ENCODE peak calls at places on chromosomes 6 and 20, in six cellular contexts. One of them, this sample, is unnamed.
A peak's percentile ranks its signal among the peaks of the same experiment; 100 is the strongest.

GRCh38 chr20:24721891-24722530 is 227.1 kb upstream of the CST7 start:
- DNase-seq in AG10803: no peak
- DNase-seq in tibial nerve: no peak
- DNase-seq in cardiac fibroblast: no peak
- DNase-seq in lower lobe of right lung: no peak
- DNase-seq in fibroblast of pulmonary artery: no peak
- DNase-seq in this sample: no peak

GRCh38 chr6:137033828-137034227 is 10.9 kb downstream of the IL20RA start:
- DNase-seq in AG10803: peak; percentile 9
- DNase-seq in tibial nerve: no peak
- DNase-seq in cardiac fibroblast: peak; percentile 2
- DNase-seq in lower lobe of right lung: no peak
- DNase-seq in fibroblast of pulmonary artery: no peak
- DNase-seq in this sample: no peak

GRCh38 chr6:141208101-141208500 is 924.6 kb upstream of the GJE1 start:
- DNase-seq in AG10803: no peak
- DNase-seq in tibial nerve: no peak
- DNase-seq in cardiac fibroblast: no peak
- DNase-seq in lower lobe of right lung: no peak
- DNase-seq in fibroblast of pulmonary artery: no peak
- DNase-seq in this sample: no peak

GRCh38 chr6:149342525-149342924 is 25.0 kb downstream of the TAB2 start:
- DNase-seq in AG10803: no peak
- DNase-seq in tibial nerve: no peak
- DNase-seq in cardiac fibroblast: no peak
- DNase-seq in lower lobe of right lung: no peak
- DNase-seq in fibroblast of pulmonary artery: no peak
- DNase-seq in this sample: no peak

GRCh38 chr6:36780517-36781210 is 58.6 kb downstream of the CPNE5 start:
- DNase-seq in AG10803: no peak
- DNase-seq in tibial nerve: no peak
- DNase-seq in cardiac fibroblast: no peak
- DNase-seq in lower lobe of right lung: peak; percentile 60
- DNase-seq in fibroblast of pulmonary artery: no peak
- DNase-seq in this sample: no peak

GRCh38 chr20:50379049-50379990 is 130.9 kb upstream of the PTPN1 start:
- DNase-seq in AG10803: peak; percentile 95
- DNase-seq in tibial nerve: peak; percentile 95
- DNase-seq in cardiac fibroblast: peak; percentile 91
- DNase-seq in lower lobe of right lung: peak; percentile 92
- DNase-seq in fibroblast of pulmonary artery: peak; percentile 97
- DNase-seq in this sample: peak; percentile 68

GRCh38 chr20:57794600-57795346 is 85.0 kb upstream of the PMEPA1 start:
- DNase-seq in AG10803: peak; percentile 38
- DNase-seq in tibial nerve: no peak
- DNase-seq in cardiac fibroblast: no peak
- DNase-seq in lower lobe of right lung: no peak
- DNase-seq in fibroblast of pulmonary artery: no peak
- DNase-seq in this sample: no peak

GRCh38 chr6:43803055-43803782 is 33.2 kb downstream of the VEGFA start:
- DNase-seq in AG10803: peak; percentile 61
- DNase-seq in tibial nerve: no peak
- DNase-seq in cardiac fibroblast: peak; percentile 33
- DNase-seq in lower lobe of right lung: no peak
- DNase-seq in fibroblast of pulmonary artery: peak; percentile 52
- DNase-seq in this sample: no peak

GRCh38 chr6:12594541-12594893 is 122.0 kb upstream of the PHACTR1 start:
- DNase-seq in AG10803: no peak
- DNase-seq in tibial nerve: no peak
- DNase-seq in cardiac fibroblast: no peak
- DNase-seq in lower lobe of right lung: no peak
- DNase-seq in fibroblast of pulmonary artery: no peak
- DNase-seq in this sample: no peak

GRCh38 chr6:43972915-43973304 is 154.3 kb downstream of the MRPL14 start:
- DNase-seq in AG10803: peak; percentile 93
- DNase-seq in tibial nerve: peak; percentile 37
- DNase-seq in cardiac fibroblast: peak; percentile 83
- DNase-seq in lower lobe of right lung: peak; percentile 79
- DNase-seq in fibroblast of pulmonary artery: peak; percentile 95
- DNase-seq in this sample: no peak

GRCh38 chr20:22805219-22805618 is 220.8 kb upstream of the FOXA2 start:
- DNase-seq in AG10803: peak; percentile 67
- DNase-seq in tibial nerve: no peak
- DNase-seq in cardiac fibroblast: peak; percentile 91
- DNase-seq in lower lobe of right lung: no peak
- DNase-seq in fibroblast of pulmonary artery: peak; percentile 95
- DNase-seq in this sample: peak; percentile 55

GRCh38 chr20:8932192-8933150 is 136.4 kb upstream of the PLCB4 start:
- DNase-seq in AG10803: peak; percentile 91
- DNase-seq in tibial nerve: no peak
- DNase-seq in cardiac fibroblast: peak; percentile 46
- DNase-seq in lower lobe of right lung: no peak
- DNase-seq in fibroblast of pulmonary artery: peak; percentile 2
- DNase-seq in this sample: peak; percentile 61

GRCh38 chr20:25148181-25148981 is 47.1 kb upstream of the ENTPD6 start:
- DNase-seq in AG10803: peak; percentile 33
- DNase-seq in tibial nerve: peak; percentile 51
- DNase-seq in cardiac fibroblast: peak; percentile 40
- DNase-seq in lower lobe of right lung: peak; percentile 69
- DNase-seq in fibroblast of pulmonary artery: peak; percentile 61
- DNase-seq in this sample: peak; percentile 18

GRCh38 chr6:156154896-156155295 is 622.3 kb upstream of the ARID1B start:
- DNase-seq in AG10803: no peak
- DNase-seq in tibial nerve: no peak
- DNase-seq in cardiac fibroblast: peak; percentile 8
- DNase-seq in lower lobe of right lung: no peak
- DNase-seq in fibroblast of pulmonary artery: peak; percentile 17
- DNase-seq in this sample: peak; percentile 2

DNA sequence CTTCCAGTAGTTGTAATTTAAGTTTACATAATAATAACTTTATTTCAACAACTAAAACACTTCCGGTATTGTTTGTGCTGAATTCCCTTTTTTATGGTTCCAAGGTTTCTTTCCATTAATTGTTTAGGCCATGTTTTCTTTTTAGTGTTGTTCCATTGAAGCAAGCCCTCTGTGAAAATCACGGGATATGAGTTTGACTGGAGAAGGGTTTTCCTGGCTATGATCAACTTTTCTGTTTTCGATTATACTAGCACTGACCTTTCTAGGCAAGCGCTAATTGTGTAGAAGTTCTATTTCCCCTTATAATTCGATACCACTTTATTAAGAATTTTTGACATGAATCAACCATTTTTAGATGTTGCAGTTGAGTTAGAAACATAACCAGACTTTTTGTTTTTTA is 2.4 kb downstream of the LAMA2 start:
- DNase-seq in AG10803: no peak
- DNase-seq in tibial nerve: no peak
- DNase-seq in cardiac fibroblast: peak; percentile 33
- DNase-seq in lower lobe of right lung: no peak
- DNase-seq in fibroblast of pulmonary artery: no peak
- DNase-seq in this sample: no peak
- H3K4me3 ChIP-seq in AG10803: peak overlapping the region; percentile 8
- H3K4me3 ChIP-seq in tibial nerve: peak overlapping the region; percentile 75
- H3K4me3 ChIP-seq in cardiac fibroblast: peak overlapping the region; percentile 73
- H3K4me3 ChIP-seq in lower lobe of right lung: peak overlapping the region; percentile 50
- H3K4me3 ChIP-seq in fibroblast of pulmonary artery: peak overlapping the region; percentile 75
- H3K4me3 ChIP-seq in this sample: no peak overlapping the region

GRCh38 chr6:84348801-84349200 is 121.4 kb upstream of the CEP162 start:
- DNase-seq in AG10803: no peak
- DNase-seq in tibial nerve: no peak
- DNase-seq in cardiac fibroblast: no peak
- DNase-seq in lower lobe of right lung: no peak
- DNase-seq in fibroblast of pulmonary artery: no peak
- DNase-seq in this sample: no peak
- TF ChIP-seq CTCF in AG10803: no peak
- TF ChIP-seq CTCF in tibial nerve: no peak
- TF ChIP-seq CTCF in cardiac fibroblast: no peak
- TF ChIP-seq CTCF in lower lobe of right lung: no peak
- TF ChIP-seq CTCF in fibroblast of pulmonary artery: no peak
- TF ChIP-seq CTCF in this sample: no peak

DNA sequence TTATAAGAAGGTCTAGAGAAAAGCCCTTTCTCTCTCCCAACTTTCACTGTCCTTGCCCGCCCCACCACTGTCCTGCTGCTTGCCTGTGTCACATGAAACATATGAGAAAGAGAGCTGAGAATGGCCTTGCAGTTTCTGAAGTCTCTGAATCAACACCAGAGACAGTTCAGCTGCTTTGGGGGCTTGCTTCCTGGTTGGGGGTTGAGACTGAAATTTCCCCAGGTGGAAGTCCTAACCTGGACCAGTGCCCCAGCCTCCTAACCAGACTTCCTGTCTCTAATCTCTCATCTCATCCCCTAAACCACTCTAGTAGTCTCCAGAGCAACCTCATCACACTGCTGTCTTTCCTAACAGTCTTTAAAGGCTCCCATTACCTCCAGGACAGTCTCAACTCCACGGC is 10.7 kb downstream of the TRAM2 start:
- DNase-seq in AG10803: no peak
- DNase-seq in tibial nerve: no peak
- DNase-seq in cardiac fibroblast: no peak
- DNase-seq in lower lobe of right lung: no peak
- DNase-seq in fibroblast of pulmonary artery: no peak
- DNase-seq in this sample: no peak
- H3K4me3 ChIP-seq in AG10803: no peak overlapping the region
- H3K4me3 ChIP-seq in tibial nerve: no peak overlapping the region
- H3K4me3 ChIP-seq in cardiac fibroblast: no peak overlapping the region
- H3K4me3 ChIP-seq in lower lobe of right lung: no peak overlapping the region
- H3K4me3 ChIP-seq in fibroblast of pulmonary artery: no peak overlapping the region
- H3K4me3 ChIP-seq in this sample: no peak overlapping the region

GRCh38 chr20:36969050-36969449 is 17.5 kb upstream of the SAMHD1 start:
- DNase-seq in AG10803: no peak
- DNase-seq in tibial nerve: no peak
- DNase-seq in cardiac fibroblast: no peak
- DNase-seq in lower lobe of right lung: no peak
- DNase-seq in fibroblast of pulmonary artery: no peak
- DNase-seq in this sample: no peak

GRCh38 chr20:36971103-36971502 is 19.6 kb upstream of the SAMHD1 start:
- DNase-seq in AG10803: no peak
- DNase-seq in tibial nerve: no peak
- DNase-seq in cardiac fibroblast: no peak
- DNase-seq in lower lobe of right lung: no peak
- DNase-seq in fibroblast of pulmonary artery: no peak
- DNase-seq in this sample: no peak

GRCh38 chr20:36974660-36975059 is 23.2 kb upstream of the SAMHD1 start:
- DNase-seq in AG10803: no peak
- DNase-seq in tibial nerve: no peak
- DNase-seq in cardiac fibroblast: no peak
- DNase-seq in lower lobe of right lung: no peak
- DNase-seq in fibroblast of pulmonary artery: no peak
- DNase-seq in this sample: no peak

GRCh38 chr20:36967636-36968035 is 16.1 kb upstream of the SAMHD1 start:
- DNase-seq in AG10803: no peak
- DNase-seq in tibial nerve: no peak
- DNase-seq in cardiac fibroblast: no peak
- DNase-seq in lower lobe of right lung: no peak
- DNase-seq in fibroblast of pulmonary artery: no peak
- DNase-seq in this sample: no peak

DNA sequence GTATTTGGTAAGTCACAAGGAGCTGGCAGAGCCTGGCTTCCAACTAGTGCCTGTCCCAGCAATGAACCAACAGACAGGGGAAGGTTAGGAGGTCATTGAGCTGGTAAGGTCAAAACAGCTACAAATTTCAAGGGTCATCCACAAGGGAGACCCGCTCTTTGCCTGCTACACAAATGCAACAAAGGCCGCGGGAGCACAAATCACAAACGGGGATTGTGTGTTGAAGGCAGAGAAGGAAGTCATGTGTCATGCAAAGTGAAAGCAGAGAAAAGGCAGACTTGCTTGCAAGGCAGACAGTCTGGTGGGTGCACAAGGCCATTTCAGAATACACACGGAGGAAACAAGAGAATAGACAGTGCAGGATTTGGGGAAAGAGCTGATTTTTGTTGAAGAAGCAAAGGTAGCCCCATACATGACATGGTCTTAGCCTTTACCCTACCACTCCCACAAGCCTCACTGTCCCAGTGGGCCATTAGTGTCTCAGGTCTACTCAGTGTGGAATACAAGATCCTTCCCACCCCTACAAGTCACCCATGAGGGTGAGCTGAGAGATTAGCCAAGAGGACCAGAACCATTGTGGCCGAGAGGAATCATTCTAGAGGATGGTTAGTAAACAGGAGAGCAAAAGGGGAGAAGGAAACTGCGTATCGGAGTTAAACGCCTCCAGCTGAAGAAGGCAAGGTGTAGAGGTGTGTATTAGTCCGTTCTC is 18.1 kb upstream of the SAMHD1 start:
- DNase-seq in AG10803: no peak
- DNase-seq in tibial nerve: no peak
- DNase-seq in cardiac fibroblast: no peak
- DNase-seq in lower lobe of right lung: no peak
- DNase-seq in fibroblast of pulmonary artery: no peak
- DNase-seq in this sample: no peak
- TF ChIP-seq CTCF in AG10803: no peak
- TF ChIP-seq CTCF in tibial nerve: no peak
- TF ChIP-seq CTCF in cardiac fibroblast: no peak
- TF ChIP-seq CTCF in lower lobe of right lung: no peak
- TF ChIP-seq CTCF in fibroblast of pulmonary artery: no peak
- TF ChIP-seq CTCF in this sample: no peak

GRCh38 chr20:4729265-4729664 is 7.6 kb downstream of the PRND start:
- DNase-seq in AG10803: no peak
- DNase-seq in tibial nerve: no peak
- DNase-seq in cardiac fibroblast: no peak
- DNase-seq in lower lobe of right lung: no peak
- DNase-seq in fibroblast of pulmonary artery: no peak
- DNase-seq in this sample: no peak

GRCh38 chr20:4724459-4725262 is 3.0 kb downstream of the PRND start:
- DNase-seq in AG10803: no peak
- DNase-seq in tibial nerve: no peak
- DNase-seq in cardiac fibroblast: no peak
- DNase-seq in lower lobe of right lung: no peak
- DNase-seq in fibroblast of pulmonary artery: no peak
- DNase-seq in this sample: no peak

GRCh38 chr20:4725263-4725550 is 3.5 kb downstream of the PRND start:
- DNase-seq in AG10803: no peak
- DNase-seq in tibial nerve: no peak
- DNase-seq in cardiac fibroblast: no peak
- DNase-seq in lower lobe of right lung: no peak
- DNase-seq in fibroblast of pulmonary artery: no peak
- DNase-seq in this sample: no peak

GRCh38 chr20:4728121-4728520 is 6.4 kb downstream of the PRND start:
- DNase-seq in AG10803: peak; percentile 22
- DNase-seq in tibial nerve: no peak
- DNase-seq in cardiac fibroblast: peak; percentile 45
- DNase-seq in lower lobe of right lung: no peak
- DNase-seq in fibroblast of pulmonary artery: peak; percentile 21
- DNase-seq in this sample: no peak

GRCh38 chr20:4726710-4727391 is 5.1 kb downstream of the PRND start:
- DNase-seq in AG10803: peak; percentile 70
- DNase-seq in tibial nerve: peak; percentile 36
- DNase-seq in cardiac fibroblast: peak; percentile 69
- DNase-seq in lower lobe of right lung: no peak
- DNase-seq in fibroblast of pulmonary artery: peak; percentile 49
- DNase-seq in this sample: no peak
- H3K4me3 ChIP-seq in AG10803: peak overlapping the region; percentile 43
- H3K4me3 ChIP-seq in tibial nerve: peak overlapping the region; percentile 10
- H3K4me3 ChIP-seq in cardiac fibroblast: peak overlapping the region; percentile 22
- H3K4me3 ChIP-seq in lower lobe of right lung: peak overlapping the region; percentile 22
- H3K4me3 ChIP-seq in fibroblast of pulmonary artery: no peak overlapping the region
- H3K4me3 ChIP-seq in this sample: no peak overlapping the region

This sample was measured in retinal pigment epithelial cell.